ENCODE peak calls at places on chromosomes 13 and 19, in ten cellular contexts. One of them, this sample, is unnamed.
A peak's percentile ranks its signal among the peaks of the same experiment; 100 is the strongest.

GRCh38 chr19:49556412-49557398 is 23.7 kb downstream of the NOSIP start:
- DNase-seq in lung: no peak
- DNase-seq in psoas muscle: no peak
- DNase-seq in heart left ventricle: no peak
- DNase-seq in CD8-positive, alpha-beta T cell: peak; percentile 56
- DNase-seq in right cardiac atrium: no peak
- DNase-seq in H9: peak; percentile 92
- DNase-seq in aorta: no peak
- DNase-seq in cardiac muscle cell: peak; percentile 11
- DNase-seq in uterus: no peak
- DNase-seq in this sample: no peak

GRCh38 chr19:29517412-29517811 is 8.4 kb upstream of the VSTM2B start:
- DNase-seq in lung: no peak
- DNase-seq in psoas muscle: peak; percentile 22
- DNase-seq in heart left ventricle: no peak
- DNase-seq in CD8-positive, alpha-beta T cell: no peak
- DNase-seq in right cardiac atrium: no peak
- DNase-seq in H9: no peak
- DNase-seq in aorta: no peak
- DNase-seq in cardiac muscle cell: no peak
- DNase-seq in uterus: no peak
- DNase-seq in this sample: no peak

GRCh38 chr13:40344270-40345148 is 321.9 kb downstream of the FOXO1 start:
- DNase-seq in lung: no peak
- DNase-seq in psoas muscle: peak; percentile 86
- DNase-seq in heart left ventricle: no peak
- DNase-seq in CD8-positive, alpha-beta T cell: no peak
- DNase-seq in right cardiac atrium: no peak
- DNase-seq in H9: no peak
- DNase-seq in aorta: no peak
- DNase-seq in cardiac muscle cell: no peak
- DNase-seq in uterus: no peak
- DNase-seq in this sample: no peak

GRCh38 chr13:88411696-88412095 is 740.5 kb downstream of the SLITRK5 start:
- DNase-seq in lung: no peak
- DNase-seq in psoas muscle: no peak
- DNase-seq in heart left ventricle: no peak
- DNase-seq in CD8-positive, alpha-beta T cell: no peak
- DNase-seq in right cardiac atrium: no peak
- DNase-seq in H9: no peak
- DNase-seq in aorta: no peak
- DNase-seq in cardiac muscle cell: no peak
- DNase-seq in uterus: no peak
- DNase-seq in this sample: no peak

GRCh38 chr19:39119830-39120229 is 5.8 kb upstream of the PAK4 start:
- DNase-seq in lung: no peak
- DNase-seq in psoas muscle: no peak
- DNase-seq in heart left ventricle: no peak
- DNase-seq in CD8-positive, alpha-beta T cell: no peak
- DNase-seq in right cardiac atrium: no peak
- DNase-seq in H9: no peak
- DNase-seq in aorta: no peak
- DNase-seq in cardiac muscle cell: no peak
- DNase-seq in uterus: no peak
- DNase-seq in this sample: no peak

GRCh38 chr13:76316998-76317527 is 569.1 kb downstream of the KCTD12 start:
- DNase-seq in lung: no peak
- DNase-seq in psoas muscle: no peak
- DNase-seq in heart left ventricle: no peak
- DNase-seq in CD8-positive, alpha-beta T cell: no peak
- DNase-seq in right cardiac atrium: no peak
- DNase-seq in H9: no peak
- DNase-seq in aorta: no peak
- DNase-seq in cardiac muscle cell: no peak
- DNase-seq in uterus: no peak
- DNase-seq in this sample: no peak

GRCh38 chr13:98564204-98564603 is 12.7 kb downstream of the STK24 start:
- DNase-seq in lung: no peak
- DNase-seq in psoas muscle: no peak
- DNase-seq in heart left ventricle: no peak
- DNase-seq in CD8-positive, alpha-beta T cell: no peak
- DNase-seq in right cardiac atrium: no peak
- DNase-seq in H9: no peak
- DNase-seq in aorta: no peak
- DNase-seq in cardiac muscle cell: no peak
- DNase-seq in uterus: no peak
- DNase-seq in this sample: no peak

GRCh38 chr13:97853550-97853949 is 99.9 kb upstream of the IPO5 start:
- DNase-seq in lung: no peak
- DNase-seq in psoas muscle: no peak
- DNase-seq in heart left ventricle: no peak
- DNase-seq in CD8-positive, alpha-beta T cell: no peak
- DNase-seq in right cardiac atrium: no peak
- DNase-seq in H9: no peak
- DNase-seq in aorta: no peak
- DNase-seq in cardiac muscle cell: no peak
- DNase-seq in uterus: no peak
- DNase-seq in this sample: no peak

GRCh38 chr13:100230813-100231575 is 142.1 kb downstream of the PCCA start:
- DNase-seq in lung: no peak
- DNase-seq in psoas muscle: no peak
- DNase-seq in heart left ventricle: no peak
- DNase-seq in CD8-positive, alpha-beta T cell: no peak
- DNase-seq in right cardiac atrium: no peak
- DNase-seq in H9: no peak
- DNase-seq in aorta: no peak
- DNase-seq in cardiac muscle cell: peak; percentile 9
- DNase-seq in uterus: no peak
- DNase-seq in this sample: peak; percentile 66

GRCh38 chr13:77902319-77902963 is 16.2 kb downstream of the EDNRB start:
- DNase-seq in lung: no peak
- DNase-seq in psoas muscle: no peak
- DNase-seq in heart left ventricle: no peak
- DNase-seq in CD8-positive, alpha-beta T cell: no peak
- DNase-seq in right cardiac atrium: no peak
- DNase-seq in H9: no peak
- DNase-seq in aorta: no peak
- DNase-seq in cardiac muscle cell: no peak
- DNase-seq in uterus: no peak
- DNase-seq in this sample: no peak

GRCh38 chr13:39037410-39037879 is 444 bp downstream of the PROSER1 start:
- DNase-seq in lung: peak; percentile 54
- DNase-seq in psoas muscle: no peak
- DNase-seq in heart left ventricle: no peak
- DNase-seq in CD8-positive, alpha-beta T cell: no peak
- DNase-seq in right cardiac atrium: no peak
- DNase-seq in H9: no peak
- DNase-seq in aorta: no peak
- DNase-seq in cardiac muscle cell: no peak
- DNase-seq in uterus: no peak
- DNase-seq in this sample: no peak

GRCh38 chr19:43407416-43408005 is 7.2 kb upstream of the TEX101 start:
- DNase-seq in lung: no peak
- DNase-seq in psoas muscle: no peak
- DNase-seq in heart left ventricle: no peak
- DNase-seq in CD8-positive, alpha-beta T cell: no peak
- DNase-seq in right cardiac atrium: no peak
- DNase-seq in H9: peak; percentile 55
- DNase-seq in aorta: no peak
- DNase-seq in cardiac muscle cell: no peak
- DNase-seq in uterus: no peak
- DNase-seq in this sample: no peak

GRCh38 chr13:41017153-41017552 is 2.0 kb downstream of the ELF1 start:
- DNase-seq in lung: no peak
- DNase-seq in psoas muscle: no peak
- DNase-seq in heart left ventricle: no peak
- DNase-seq in CD8-positive, alpha-beta T cell: peak; percentile 28
- DNase-seq in right cardiac atrium: no peak
- DNase-seq in H9: no peak
- DNase-seq in aorta: no peak
- DNase-seq in cardiac muscle cell: no peak
- DNase-seq in uterus: no peak
- DNase-seq in this sample: no peak

GRCh38 chr19:49801966-49802661 is 11.0 kb downstream of the FUZ start:
- DNase-seq in lung: peak; percentile 62
- DNase-seq in psoas muscle: peak; percentile 96
- DNase-seq in heart left ventricle: peak; percentile 91
- DNase-seq in CD8-positive, alpha-beta T cell: no peak
- DNase-seq in right cardiac atrium: peak; percentile 93
- DNase-seq in H9: peak; percentile 91
- DNase-seq in aorta: peak; percentile 90
- DNase-seq in cardiac muscle cell: peak; percentile 92
- DNase-seq in uterus: peak; percentile 96
- DNase-seq in this sample: no peak

DNA sequence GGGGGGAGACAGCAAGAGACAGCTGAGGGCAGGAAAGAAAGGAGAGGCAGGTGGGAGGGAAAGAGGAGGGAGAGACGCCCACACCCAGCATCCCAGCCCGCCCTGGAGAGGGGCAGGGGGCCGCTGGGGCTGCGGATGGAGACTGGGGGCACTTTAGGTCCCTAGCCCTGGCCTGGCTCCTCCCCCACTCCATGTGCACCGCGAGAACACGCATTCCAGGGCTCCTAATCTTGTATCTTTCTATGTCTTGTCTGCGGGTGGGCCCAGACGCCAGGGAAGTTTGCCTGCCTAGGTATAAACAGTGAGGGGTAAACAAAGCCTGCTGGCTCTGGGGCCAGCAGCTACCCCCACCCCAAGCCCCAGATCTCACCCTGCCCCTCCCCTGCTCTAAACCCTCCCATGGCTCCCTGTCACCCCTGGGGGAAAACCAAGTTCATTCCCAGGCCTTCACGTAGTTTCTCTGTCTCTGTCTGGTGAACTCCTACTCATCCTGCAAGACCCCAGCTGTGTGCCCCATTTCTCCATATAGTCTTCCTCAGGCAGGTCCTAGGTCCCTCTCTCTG is 5.8 kb downstream of the TLE5 start:
- DNase-seq in lung: no peak
- DNase-seq in psoas muscle: no peak
- DNase-seq in heart left ventricle: no peak
- DNase-seq in CD8-positive, alpha-beta T cell: no peak
- DNase-seq in right cardiac atrium: no peak
- DNase-seq in H9: no peak
- DNase-seq in aorta: peak; percentile 41
- DNase-seq in cardiac muscle cell: no peak
- DNase-seq in uterus: no peak
- DNase-seq in this sample: peak; percentile 98
- H3K4me1 ChIP-seq in lung: peaks cover 12% of the 10 kb centered on the region
- H3K4me1 ChIP-seq in psoas muscle: peaks cover 33% of the 10 kb centered on the region
- H3K4me1 ChIP-seq in heart left ventricle: peaks cover 54% of the 10 kb centered on the region
- H3K4me1 ChIP-seq in CD8-positive, alpha-beta T cell: peaks cover 81% of the 10 kb centered on the region
- H3K4me1 ChIP-seq in right cardiac atrium: peaks cover 11% of the 10 kb centered on the region
- H3K4me1 ChIP-seq in H9: no peaks in the 10 kb centered on the region
- H3K4me1 ChIP-seq in aorta: no peaks in the 10 kb centered on the region
- H3K4me1 ChIP-seq in cardiac muscle cell: peaks cover 12% of the 10 kb centered on the region
- H3K4me1 ChIP-seq in uterus: peaks cover 32% of the 10 kb centered on the region
- H3K4me1 ChIP-seq in this sample: peaks cover 66% of the 10 kb centered on the region

DNA sequence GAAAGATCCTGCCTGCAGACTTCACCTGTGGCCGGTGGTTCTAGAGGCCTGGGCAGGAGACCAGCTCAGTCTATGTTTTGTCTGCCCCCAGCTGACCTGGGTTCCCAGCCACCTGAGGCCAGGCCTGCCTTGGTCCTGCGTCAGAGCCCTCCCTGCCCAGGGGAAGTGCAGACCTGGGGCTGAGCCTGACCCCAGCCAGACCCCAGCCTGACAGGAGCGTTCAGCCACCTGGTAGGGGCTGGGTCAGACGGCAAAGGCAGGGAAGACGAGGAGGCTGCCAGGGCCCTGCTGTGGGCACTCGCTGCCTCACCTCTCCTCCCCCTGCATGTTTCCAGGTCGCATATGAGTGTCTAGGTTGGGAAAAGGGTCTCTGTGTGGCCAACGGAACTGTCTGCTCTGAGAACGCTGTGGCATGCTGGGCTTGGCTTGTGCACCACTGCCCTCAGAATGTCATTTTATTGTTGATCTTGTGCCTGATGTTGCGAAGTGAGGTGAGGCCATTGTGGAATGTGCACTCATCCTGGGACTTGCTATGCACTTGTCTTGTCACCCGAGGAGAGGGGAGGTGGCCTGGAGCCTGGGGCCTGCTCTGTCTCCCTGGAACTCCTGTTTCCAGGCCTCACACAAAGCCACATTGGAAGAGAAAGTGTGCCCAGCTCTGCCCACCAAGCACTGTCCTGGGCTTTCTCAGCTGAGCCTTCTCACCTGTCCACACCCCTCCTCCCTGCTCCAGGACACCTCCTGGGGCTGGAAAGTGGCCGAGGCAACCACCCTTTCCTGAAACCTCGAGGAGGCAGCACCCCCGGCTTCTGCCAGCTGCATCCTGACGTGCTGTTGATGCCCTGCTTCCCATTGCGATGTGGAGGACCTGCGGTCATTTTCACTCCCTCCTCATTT is 15.2 kb upstream of the MCF2L start:
- DNase-seq in lung: no peak
- DNase-seq in psoas muscle: no peak
- DNase-seq in heart left ventricle: no peak
- DNase-seq in CD8-positive, alpha-beta T cell: no peak
- DNase-seq in right cardiac atrium: no peak
- DNase-seq in H9: no peak
- DNase-seq in aorta: no peak
- DNase-seq in cardiac muscle cell: no peak
- DNase-seq in uterus: no peak
- DNase-seq in this sample: no peak
- H3K27me3 ChIP-seq in lung: no peaks in the 10 kb centered on the region
- H3K27me3 ChIP-seq in psoas muscle: peaks cover 22% of the 10 kb centered on the region
- H3K27me3 ChIP-seq in heart left ventricle: no peaks in the 10 kb centered on the region
- H3K27me3 ChIP-seq in CD8-positive, alpha-beta T cell: no peaks in the 10 kb centered on the region
- H3K27me3 ChIP-seq in right cardiac atrium: no peaks in the 10 kb centered on the region
- H3K27me3 ChIP-seq in H9: no peaks in the 10 kb centered on the region
- H3K27me3 ChIP-seq in aorta: no peaks in the 10 kb centered on the region
- H3K27me3 ChIP-seq in cardiac muscle cell: peaks cover 6% of the 10 kb centered on the region
- H3K27me3 ChIP-seq in uterus: no peaks in the 10 kb centered on the region
- H3K27me3 ChIP-seq in this sample: peaks cover 14% of the 10 kb centered on the region

GRCh38 chr19:21314676-21315075 is 14.5 kb downstream of the ZNF708 start:
- DNase-seq in lung: no peak
- DNase-seq in psoas muscle: no peak
- DNase-seq in heart left ventricle: no peak
- DNase-seq in CD8-positive, alpha-beta T cell: no peak
- DNase-seq in right cardiac atrium: no peak
- DNase-seq in H9: no peak
- DNase-seq in aorta: no peak
- DNase-seq in cardiac muscle cell: peak; percentile 5
- DNase-seq in uterus: peak; percentile 51
- DNase-seq in this sample: no peak

GRCh38 chr19:21308778-21309177 is 20.4 kb downstream of the ZNF708 start:
- DNase-seq in lung: no peak
- DNase-seq in psoas muscle: no peak
- DNase-seq in heart left ventricle: no peak
- DNase-seq in CD8-positive, alpha-beta T cell: no peak
- DNase-seq in right cardiac atrium: no peak
- DNase-seq in H9: no peak
- DNase-seq in aorta: no peak
- DNase-seq in cardiac muscle cell: no peak
- DNase-seq in uterus: no peak
- DNase-seq in this sample: no peak
- H3K4me1 ChIP-seq in lung: no peaks in the 10 kb centered on the region
- H3K4me1 ChIP-seq in psoas muscle: no peaks in the 10 kb centered on the region
- H3K4me1 ChIP-seq in heart left ventricle: no peaks in the 10 kb centered on the region
- H3K4me1 ChIP-seq in CD8-positive, alpha-beta T cell: no peaks in the 10 kb centered on the region
- H3K4me1 ChIP-seq in right cardiac atrium: no peaks in the 10 kb centered on the region
- H3K4me1 ChIP-seq in H9: no peaks in the 10 kb centered on the region
- H3K4me1 ChIP-seq in aorta: no peaks in the 10 kb centered on the region
- H3K4me1 ChIP-seq in cardiac muscle cell: no peaks in the 10 kb centered on the region
- H3K4me1 ChIP-seq in uterus: no peaks in the 10 kb centered on the region
- H3K4me1 ChIP-seq in this sample: no peaks in the 10 kb centered on the region

GRCh38 chr19:41009700-41010235 is 18.7 kb downstream of the CYP2B6 start:
- DNase-seq in lung: no peak
- DNase-seq in psoas muscle: no peak
- DNase-seq in heart left ventricle: no peak
- DNase-seq in CD8-positive, alpha-beta T cell: no peak
- DNase-seq in right cardiac atrium: no peak
- DNase-seq in H9: no peak
- DNase-seq in aorta: no peak
- DNase-seq in cardiac muscle cell: no peak
- DNase-seq in uterus: no peak
- DNase-seq in this sample: no peak
- H3K27me3 ChIP-seq in lung: peaks cover 3% of the 10 kb centered on the region
- H3K27me3 ChIP-seq in psoas muscle: peaks cover 4% of the 10 kb centered on the region
- H3K27me3 ChIP-seq in heart left ventricle: no peaks in the 10 kb centered on the region
- H3K27me3 ChIP-seq in CD8-positive, alpha-beta T cell: peaks cover 4% of the 10 kb centered on the region
- H3K27me3 ChIP-seq in right cardiac atrium: no peaks in the 10 kb centered on the region
- H3K27me3 ChIP-seq in H9: no peaks in the 10 kb centered on the region
- H3K27me3 ChIP-seq in aorta: no peaks in the 10 kb centered on the region
- H3K27me3 ChIP-seq in cardiac muscle cell: no peaks in the 10 kb centered on the region
- H3K27me3 ChIP-seq in uterus: no peaks in the 10 kb centered on the region
- H3K27me3 ChIP-seq in this sample: peaks cover 5% of the 10 kb centered on the region